ENCODE peak calls at places on chromosomes 7 and 10, in seven cellular contexts. A, H, J, Q, C, V and P are unnamed samples.

GRCh38 chr7:120856621-120857352 is 1.2 kb downstream of the TSPAN12 start:
- DNase-seq in A (peak), H (peak), J (no peak), Q (no peak), C (peak), V (peak), P (no peak)

GRCh38 chr7:69739182-69739581 is 140.9 kb downstream of the AUTS2 start:
- DNase-seq in A (no peak), H (no peak), J (no peak), Q (no peak), C (no peak), V (no peak), P (no peak)

GRCh38 chr10:120943542-120943941 is 92.4 kb downstream of the WDR11 start:
- DNase-seq in A (no peak), H (no peak), J (no peak), Q (no peak), C (no peak), V (no peak), P (no peak)

GRCh38 chr7:98755138-98755898 is 114.5 kb downstream of the TMEM130 start:
- DNase-seq in A (no peak), H (no peak), J (no peak), Q (no peak), C (no peak), V (no peak), P (no peak)

GRCh38 chr7:4139656-4140320 is 542.3 kb upstream of the FOXK1 start:
- DNase-seq in A (no peak), H (no peak), J (no peak), Q (no peak), C (no peak), V (peak), P (no peak)

GRCh38 chr10:44706745-44707144 is 204.4 kb upstream of the TMEM72 start:
- DNase-seq in A (peak), H (no peak), J (peak), Q (peak), C (no peak), V (no peak), P (peak)

GRCh38 chr10:119326167-119326566 is 118.8 kb downstream of the GRK5 start:
- DNase-seq in A (no peak), H (no peak), J (no peak), Q (no peak), C (no peak), V (no peak), P (no peak)

GRCh38 chr10:101875068-101875688 is 31.6 kb upstream of the KCNIP2 start:
- DNase-seq in A (no peak), H (no peak), J (no peak), Q (no peak), C (no peak), V (no peak), P (no peak)

GRCh38 chr10:110733256-110733952 is 89.3 kb downstream of the RBM20 start:
- DNase-seq in A (peak), H (no peak), J (no peak), Q (no peak), C (no peak), V (no peak), P (no peak)

GRCh38 chr10:3668276-3668960 is 116.6 kb downstream of the KLF6 start:
- DNase-seq in A (no peak), H (no peak), J (no peak), Q (no peak), C (no peak), V (peak), P (peak)

GRCh38 chr10:70762441-70763177 is 22.6 kb downstream of the TBATA start:
- DNase-seq in A (no peak), H (no peak), J (no peak), Q (no peak), C (no peak), V (peak), P (no peak)